ENCODE peak calls at places on chromosomes 7 and 10, in five cellular contexts. C, H, W, Y and Z are unnamed samples.

GRCh38 chr7:129636641-129637040 is 25.1 kb downstream of the NRF1 start:
- DNase-seq in H (no peak), W (no peak), Y (no peak), C (no peak), Z (no peak)

GRCh38 chr7:5284304-5285281 is 1.9 kb downstream of the SLC29A4 start:
- DNase-seq in Y (no peak), W (peak), C (no peak), H (peak), Z (no peak)

GRCh38 chr7:117164578-117164977 is 158.3 kb downstream of the WNT2 start:
- DNase-seq in H (no peak), C (no peak), W (no peak), Y (no peak), Z (no peak)

GRCh38 chr10:118501637-118502440 is 93.6 kb downstream of the PRLHR start:
- DNase-seq in H (no peak), W (no peak), Y (no peak), C (no peak), Z (no peak)

GRCh38 chr10:519055-519715 is 170.3 kb downstream of the DIP2C start:
- DNase-seq in W (no peak), H (no peak), Y (no peak), C (no peak), Z (no peak)

GRCh38 chr7:74379938-74380337 is 73.8 kb upstream of the GTF2IRD1 start:
- DNase-seq in H (no peak), C (no peak), Y (no peak), W (no peak), Z (peak)

GRCh38 chr7:105098863-105099515 is 85.0 kb downstream of the KMT2E start:
- DNase-seq in H (no peak), W (no peak), Y (no peak), C (no peak), Z (no peak)

GRCh38 chr10:50216894-50217293 is 34.4 kb downstream of the ASAH2 start:
- DNase-seq in W (no peak), C (no peak), H (no peak), Y (no peak), Z (no peak)

GRCh38 chr10:124378271-124378670 is 40.5 kb downstream of the OAT start:
- DNase-seq in H (no peak), Y (no peak), W (no peak), C (no peak), Z (no peak)

GRCh38 chr7:95246935-95247370 is 77.4 kb downstream of the PON1 start:
- DNase-seq in W (peak), Y (no peak), C (peak), H (peak), Z (no peak)

GRCh38 chr10:17368708-17369272 is 85.6 kb downstream of the ST8SIA6 start:
- DNase-seq in H (no peak), Y (no peak), W (no peak), C (peak), Z (no peak)

GRCh38 chr7:135184254-135184841 is 13.8 kb upstream of the CYREN start:
- DNase-seq in Y (no peak), W (no peak), H (no peak), C (no peak), Z (no peak)

GRCh38 chr7:27112960-27113949 is 10.8 kb upstream of the HOXA2 start:
- DNase-seq in W (peak), H (peak), C (no peak), Y (no peak), Z (no peak)

GRCh38 chr7:94829987-94830386 is 77.4 kb upstream of the PPP1R9A start:
- DNase-seq in W (no peak), Y (no peak), H (no peak), C (no peak), Z (no peak)

GRCh38 chr7:2013381-2014311 is 219.1 kb downstream of the MAD1L1 start:
- DNase-seq in W (no peak), Y (no peak), H (no peak), C (no peak), Z (no peak)

GRCh38 chr10:110420401-110421193 is 77.1 kb upstream of the DUSP5 start:
- DNase-seq in Y (no peak), C (no peak), H (peak), W (no peak), Z (no peak)

GRCh38 chr7:83476501-83476900 is 172.4 kb downstream of the SEMA3E start:
- DNase-seq in C (no peak), H (no peak), Y (no peak), W (no peak), Z (no peak)

GRCh38 chr7:41788556-41788955 is 85.7 kb upstream of the INHBA start:
- DNase-seq in C (no peak), Y (no peak), W (no peak), H (peak), Z (no peak)

GRCh38 chr10:131842351-131843088 is 58.3 kb upstream of the PPP2R2D start:
- DNase-seq in Y (no peak), C (no peak), W (no peak), H (no peak), Z (no peak)

GRCh38 chr10:69217119-69217754 is 2.9 kb upstream of the HKDC1 start:
- DNase-seq in W (no peak), Y (no peak), C (no peak), H (peak), Z (no peak)

GRCh38 chr10:14208231-14208630 is 122.5 kb downstream of the FRMD4A start:
- DNase-seq in Y (no peak), H (no peak), W (no peak), C (no peak), Z (no peak)

GRCh38 chr7:17580141-17580540 is 281.7 kb downstream of the AHR start:
- DNase-seq in C (no peak), H (no peak), W (no peak), Y (no peak), Z (no peak)

GRCh38 chr7:83879103-83879502 is 230.2 kb upstream of the SEMA3E start:
- DNase-seq in H (no peak), Y (no peak), C (no peak), W (no peak), Z (no peak)

GRCh38 chr10:14056545-14057332 is 274.0 kb downstream of the FRMD4A start:
- DNase-seq in H (no peak), W (no peak), Y (no peak), C (no peak), Z (no peak)

GRCh38 chr7:5282464-5283316 is at the start of gene SLC29A4:
- DNase-seq in W (peak), H (no peak), C (no peak), Y (no peak), Z (peak)

GRCh38 chr7:149759111-149759510 is 14.3 kb downstream of the ZNF467 start:
- DNase-seq in C (no peak), Y (no peak), W (no peak), H (no peak), Z (no peak)

GRCh38 chr7:69781412-69781846 is 183.2 kb downstream of the AUTS2 start:
- DNase-seq in H (peak), C (no peak), Y (no peak), W (peak), Z (peak)

GRCh38 chr10:32954080-32954479 is 4.0 kb downstream of the ITGB1 start:
- DNase-seq in Y (no peak), H (peak), W (no peak), C (no peak), Z (no peak)

GRCh38 chr7:28017372-28017771 is 163.2 kb downstream of the JAZF1 start:
- DNase-seq in H (peak), Y (no peak), W (no peak), C (no peak), Z (no peak)

GRCh38 chr10:11026761-11027160 is 9.1 kb downstream of the CELF2 start:
- DNase-seq in H (no peak), W (no peak), C (no peak), Y (no peak), Z (no peak)

GRCh38 chr10:43867667-43868361 is 219.1 kb upstream of the ZNF32 start:
- DNase-seq in C (no peak), Y (no peak), W (no peak), H (no peak), Z (no peak)

GRCh38 chr7:106327538-106328481 is 43.0 kb upstream of the NAMPT start:
- DNase-seq in H (no peak), Y (no peak), C (no peak), W (no peak), Z (no peak)

GRCh38 chr10:78992333-78992732 is 76.4 kb upstream of the ZMIZ1 start:
- DNase-seq in H (no peak), C (no peak), Y (no peak), W (no peak), Z (no peak)

GRCh38 chr10:131888186-131888604 is 12.6 kb upstream of the PPP2R2D start:
- DNase-seq in C (no peak), W (no peak), H (peak), Y (no peak), Z (no peak)

GRCh38 chr7:50953820-50954219 is 171.1 kb upstream of the GRB10 start:
- DNase-seq in H (no peak), Y (no peak), C (no peak), W (no peak), Z (no peak)

GRCh38 chr7:78677391-78677790 is 776.1 kb downstream of the MAGI2 start:
- DNase-seq in Y (no peak), H (no peak), C (no peak), W (no peak), Z (no peak)

GRCh38 chr10:115861864-115862263 is 411.1 kb downstream of the GFRA1 start:
- DNase-seq in Y (no peak), W (no peak), C (no peak), H (peak), Z (no peak)

GRCh38 chr10:48551796-48552591 is 52.9 kb downstream of the ARHGAP22 start:
- DNase-seq in C (no peak), H (peak), W (peak), Y (no peak), Z (peak)

GRCh38 chr7:74023037-74023436 is 4.9 kb upstream of the ELN start:
- DNase-seq in Y (no peak), C (no peak), W (peak), H (peak), Z (peak)